ENCODE peak calls at places on chromosome 20, in five cellular contexts. V, C, Z, G and H are unnamed samples.

GRCh38 chr20:12435254-12435653 is 517.6 kb downstream of the BTBD3 start:
- DNase-seq in V (no peak), C (no peak), Z (no peak), G (no peak), H (no peak)

GRCh38 chr20:40587038-40587437 is 102.0 kb downstream of the MAFB start:
- DNase-seq in V (no peak), C (no peak), Z (no peak), G (no peak), H (no peak)

GRCh38 chr20:53412600-53413187 is 180.9 kb downstream of the ZNF217 start:
- DNase-seq in V (no peak), C (no peak), Z (no peak), G (no peak), H (no peak)

GRCh38 chr20:57743450-57744095 is 33.8 kb upstream of the PMEPA1 start:
- DNase-seq in V (no peak), C (no peak), Z (no peak), G (peak; percentile 35), H (no peak)

GRCh38 chr20:38075161-38075998 is 41.8 kb downstream of the RPRD1B start:
- DNase-seq in V (no peak), C (no peak), Z (no peak), G (no peak), H (peak; percentile 56)

GRCh38 chr20:20253744-20254330 is 114.1 kb upstream of the INSM1 start:
- DNase-seq in V (no peak), C (no peak), Z (no peak), G (no peak), H (no peak)

GRCh38 chr20:316316-317068 is 8.9 kb upstream of the SOX12 start:
- DNase-seq in V (no peak), C (no peak), Z (no peak), G (no peak), H (peak; percentile 88)

GRCh38 chr20:54995553-54995952 is 520.2 kb downstream of the DOK5 start:
- DNase-seq in V (no peak), C (no peak), Z (no peak), G (no peak), H (no peak)

GRCh38 chr20:21622097-21622496 is 83.4 kb upstream of the PAX1 start:
- DNase-seq in V (no peak), C (no peak), Z (no peak), G (no peak), H (no peak)

GRCh38 chr20:5642155-5642981 is 107.8 kb upstream of the SHLD1 start:
- DNase-seq in V (no peak), C (no peak), Z (peak; percentile 35), G (peak; percentile 35), H (peak; percentile 66)

GRCh38 chr20:20463933-20464374 is 96.0 kb downstream of the INSM1 start:
- DNase-seq in V (no peak), C (no peak), Z (no peak), G (no peak), H (peak; percentile 29)

GRCh38 chr20:4439461-4439860 is 282.2 kb upstream of the PRND start:
- DNase-seq in V (no peak), C (no peak), Z (no peak), G (no peak), H (no peak)